ENCODE peak calls at places on chromosomes 4 and X, in seven cellular contexts. C is tibial artery, E is AG10803, T is GM06990, Z is NCI-H774, F is heart left ventricle, Y is ascending aorta. K is an unnamed sample.

GRCh38 chrX:54978448-54978847 is 15.5 kb downstream of the PFKFB1 start:
- DNase-seq in T (no peak), E (no peak), Z (no peak), C (no peak), F (no peak), Y (no peak), K (no peak)

GRCh38 chr4:147994491-147995385 is 262.9 kb downstream of the ARHGAP10 start:
- DNase-seq in Z (no peak), C (no peak), T (no peak), E (no peak), F (no peak), Y (no peak), K (no peak)

GRCh38 chr4:114034189-114034588 is 54.7 kb upstream of the ARSJ start:
- DNase-seq in C (no peak), F (no peak), Z (no peak), E (no peak), T (no peak), Y (no peak), K (no peak)

GRCh38 chr4:70365479-70365878 is 4.9 kb downstream of the SMR3A start:
- DNase-seq in T (no peak), Y (no peak), C (no peak), F (no peak), E (no peak), Z (peak; percentile 53), K (no peak)

GRCh38 chrX:39995457-39995856 is 102.3 kb downstream of the BCOR start:
- DNase-seq in T (no peak), C (no peak), E (no peak), Z (no peak), F (no peak), Y (no peak), K (no peak)

GRCh38 chr4:114495471-114495928 is 103.1 kb upstream of the UGT8 start:
- DNase-seq in C (no peak), T (no peak), F (no peak), Z (no peak), Y (no peak), E (no peak), K (no peak)

GRCh38 chrX:20742106-20742505 is 475.4 kb upstream of the RPS6KA3 start:
- DNase-seq in C (no peak), Y (no peak), E (peak; percentile 78), T (no peak), F (no peak), Z (no peak), K (peak; percentile 93)

GRCh38 chr4:56871357-56871993 is 36.2 kb upstream of the REST start:
- DNase-seq in Y (peak; percentile 18), E (peak; percentile 43), C (no peak), F (no peak), T (no peak), Z (peak; percentile 39), K (peak; percentile 74)

GRCh38 chr4:85409251-85409650 is 65.7 kb upstream of the ARHGAP24 start:
- DNase-seq in Z (no peak), E (no peak), F (no peak), C (no peak), Y (no peak), T (no peak), K (no peak)

GRCh38 chr4:174009686-174010451 is 273.6 kb downstream of the FBXO8 start:
- DNase-seq in F (no peak), T (no peak), Y (no peak), C (no peak), E (no peak), Z (no peak), K (no peak)

GRCh38 chr4:94639298-94639697 is 118.5 kb upstream of the BMPR1B start:
- DNase-seq in E (no peak), F (no peak), Z (no peak), C (no peak), Y (no peak), T (no peak), K (no peak)

GRCh38 chr4:138045036-138045435 is 197.1 kb downstream of the SLC7A11 start:
- DNase-seq in F (no peak), Z (no peak), E (peak; percentile 69), Y (no peak), C (no peak), T (no peak), K (no peak)

GRCh38 chrX:97267376-97267775 is 383.7 kb downstream of the RPA4 start:
- DNase-seq in C (no peak), T (no peak), Z (no peak), F (no peak), E (peak; percentile 16), Y (no peak), K (no peak)

GRCh38 chr4:36651253-36651652 is 369.8 kb downstream of the DTHD1 start:
- DNase-seq in Z (no peak), C (no peak), F (no peak), E (no peak), Y (no peak), T (peak; percentile 74), K (no peak)

GRCh38 chrX:30702736-30703135 is 49.5 kb downstream of the GK start:
- DNase-seq in T (no peak), E (peak; percentile 89), Z (no peak), C (no peak), F (no peak), Y (no peak), K (no peak)

GRCh38 chr4:125111352-125111751 is 203.4 kb upstream of the FAT4 start:
- DNase-seq in C (no peak), T (no peak), E (no peak), Y (no peak), F (no peak), Z (no peak), K (no peak)

GRCh38 chrX:103733017-103733416 is 22.3 kb downstream of the TMEM31 start:
- DNase-seq in T (no peak), F (no peak), Z (no peak), E (peak; percentile 15), C (no peak), Y (no peak), K (no peak)

GRCh38 chr4:139907001-139907809 is 241.6 kb downstream of the MGST2 start:
- DNase-seq in Z (no peak), E (no peak), C (no peak), T (peak; percentile 18), Y (no peak), F (no peak), K (no peak)

GRCh38 chr4:145681956-145682355 is 2.0 kb downstream of the C4orf51 start:
- DNase-seq in Y (no peak), F (no peak), Z (no peak), E (peak; percentile 47), C (no peak), T (no peak), K (no peak)

GRCh38 chr4:73869130-73870055 is at the start of gene CXCL1:
- DNase-seq in Y (no peak), C (no peak), E (no peak), T (no peak), Z (peak; percentile 13), F (peak; percentile 60), K (no peak)

GRCh38 chr4:1759170-1759817 is 33.8 kb upstream of the FGFR3 start:
- DNase-seq in E (no peak), Z (no peak), T (no peak), Y (no peak), F (no peak), C (no peak), K (no peak)

GRCh38 chrX:69109706-69110635 is 55.3 kb downstream of the PJA1 start:
- DNase-seq in C (no peak), Z (no peak), F (no peak), E (peak; percentile 39), Y (no peak), T (no peak), K (no peak)

GRCh38 chr4:79576480-79576803 is 168.4 kb upstream of the GK2 start:
- DNase-seq in E (peak; percentile 21), Z (no peak), Y (no peak), C (no peak), F (no peak), T (no peak), K (peak; percentile 0)

GRCh38 chr4:79862842-79863241 is 210.2 kb downstream of the ANTXR2 start:
- DNase-seq in F (peak; percentile 28), E (no peak), Y (no peak), T (no peak), C (no peak), Z (no peak), K (no peak)

GRCh38 chr4:110483516-110483915 is 7.6 kb downstream of the ENPEP start:
- DNase-seq in Z (no peak), T (no peak), E (peak; percentile 89), C (no peak), F (no peak), Y (no peak), K (no peak)

GRCh38 chr4:8914461-8915171 is 43.0 kb upstream of the HMX1 start:
- DNase-seq in E (no peak), F (no peak), Z (no peak), Y (peak; percentile 50), C (peak; percentile 34), T (no peak), K (no peak)